ENCODE peak calls at places on chromosome 19, in five cellular contexts. L is fibroblast of lung, N is endodermal cell, K is nephron progenitor cell, C is endothelial cell. J is an unnamed sample.

GRCh38 chr19:17353386-17353785 is 16.0 kb downstream of the GTPBP3 start:
- DNase-seq in K (no peak), C (no peak), N (no peak), L (no peak), J (no peak)

GRCh38 chr19:51959791-51960190 is 26.8 kb downstream of the ZNF350 start:
- DNase-seq in N (no peak), C (no peak), L (no peak), K (no peak), J (no peak)

GRCh38 chr19:50377051-50377441 is 789 bp downstream of the NR1H2 start:
- DNase-seq in K (peak; percentile 66), N (peak; percentile 90), C (no peak), L (no peak), J (no peak)

GRCh38 chr19:18167975-18168645 is 5.5 kb upstream of the IFI30 start:
- DNase-seq in N (peak; percentile 84), L (no peak), C (peak; percentile 68), K (peak; percentile 68), J (no peak)

GRCh38 chr19:38718747-38719543 is 25.3 kb downstream of the CAPN12 start:
- DNase-seq in N (peak; percentile 86), L (peak; percentile 76), C (no peak), K (no peak), J (no peak)

GRCh38 chr19:355134-355533 is 10.5 kb upstream of the MIER2 start:
- DNase-seq in K (no peak), C (no peak), N (peak; percentile 34), L (no peak), J (no peak)

GRCh38 chr19:48569814-48570213 is 17.8 kb downstream of the SULT2B1 start:
- DNase-seq in L (peak; percentile 65), K (no peak), C (no peak), N (no peak), J (no peak)

GRCh38 chr19:37999309-38000213 is 92.6 kb downstream of the SIPA1L3 start:
- DNase-seq in L (peak; percentile 100), C (no peak), N (no peak), K (peak; percentile 23), J (no peak)

GRCh38 chr19:28655054-28655453 is 557.9 kb downstream of the UQCRFS1 start:
- DNase-seq in N (no peak), L (no peak), C (no peak), K (no peak), J (no peak)

GRCh38 chr19:10820173-10820572 is 15.8 kb downstream of the TMED1 start:
- DNase-seq in K (no peak), L (no peak), N (peak; percentile 63), C (no peak), J (no peak)

DNA sequence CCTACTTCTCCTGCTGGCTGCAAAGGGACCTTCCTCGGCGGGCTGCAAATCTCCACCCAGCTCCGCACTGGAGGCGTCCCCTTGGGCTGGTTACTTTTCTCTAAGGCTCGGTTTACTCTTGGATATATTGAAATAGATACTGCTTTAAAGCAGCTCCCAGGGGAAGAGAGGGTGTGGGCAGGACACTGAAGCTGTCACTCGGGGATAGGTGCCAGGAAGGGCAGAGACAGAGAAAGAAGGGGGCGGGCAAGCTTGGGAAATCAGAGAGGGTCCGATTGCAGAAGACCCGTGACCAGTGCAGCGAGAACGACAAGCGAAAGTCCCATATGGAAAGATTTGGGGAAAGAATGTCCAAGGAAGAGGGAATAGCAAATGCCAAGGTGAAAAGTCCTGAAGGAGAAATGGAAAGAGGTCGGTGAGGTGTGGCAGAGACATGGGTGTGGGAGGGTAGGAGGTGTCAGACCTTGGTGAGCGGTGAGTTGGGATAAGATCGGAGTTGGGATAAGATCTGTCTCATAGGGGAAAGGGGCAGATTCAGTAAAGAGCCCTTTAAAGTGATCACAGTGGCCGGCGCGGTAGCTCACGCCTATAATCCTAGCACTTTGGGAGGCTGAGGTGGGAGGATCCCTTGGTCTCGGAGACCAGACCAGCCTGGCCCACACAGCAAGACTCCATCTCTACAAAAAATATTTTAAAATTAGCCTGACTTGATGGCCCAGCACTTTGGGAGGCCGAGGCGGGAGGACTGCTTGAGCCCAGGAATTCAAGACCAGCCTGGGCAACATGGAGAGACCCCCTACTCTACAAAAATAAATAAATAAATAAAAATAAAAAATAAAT is 618 bp downstream of the THSD8 start:
- DNase-seq in C (no peak), N (no peak), K (no peak), L (no peak), J (no peak)
- TF ChIP-seq CTCF in C (no peak), N (no peak), K (no peak), L (no peak), J (no peak)

GRCh38 chr19:2624537-2625091 is 77.9 kb downstream of the GNG7 start:
- DNase-seq in C (no peak), L (no peak), N (peak; percentile 91), K (peak; percentile 50), J (no peak)
- TF ChIP-seq CTCF in C (no peak), L (no peak), N (peak; percentile 61), K (no peak), J (peak; percentile 26)

GRCh38 chr19:43229315-43229714 is 23.9 kb upstream of the PSG4 start:
- DNase-seq in L (peak; percentile 11), C (no peak), N (no peak), K (no peak), J (no peak)
- TF ChIP-seq CTCF in L (no peak), C (no peak), N (no peak), K (no peak), J (no peak)

GRCh38 chr19:45691516-45692186 is at the start of gene SNRPD2:
- DNase-seq in N (peak; percentile 98), K (peak; percentile 94), L (peak; percentile 92), C (peak; percentile 93), J (peak; percentile 89)
- TF ChIP-seq CTCF in N (peak; percentile 14), K (no peak), L (no peak), C (peak; percentile 40), J (no peak)

DNA sequence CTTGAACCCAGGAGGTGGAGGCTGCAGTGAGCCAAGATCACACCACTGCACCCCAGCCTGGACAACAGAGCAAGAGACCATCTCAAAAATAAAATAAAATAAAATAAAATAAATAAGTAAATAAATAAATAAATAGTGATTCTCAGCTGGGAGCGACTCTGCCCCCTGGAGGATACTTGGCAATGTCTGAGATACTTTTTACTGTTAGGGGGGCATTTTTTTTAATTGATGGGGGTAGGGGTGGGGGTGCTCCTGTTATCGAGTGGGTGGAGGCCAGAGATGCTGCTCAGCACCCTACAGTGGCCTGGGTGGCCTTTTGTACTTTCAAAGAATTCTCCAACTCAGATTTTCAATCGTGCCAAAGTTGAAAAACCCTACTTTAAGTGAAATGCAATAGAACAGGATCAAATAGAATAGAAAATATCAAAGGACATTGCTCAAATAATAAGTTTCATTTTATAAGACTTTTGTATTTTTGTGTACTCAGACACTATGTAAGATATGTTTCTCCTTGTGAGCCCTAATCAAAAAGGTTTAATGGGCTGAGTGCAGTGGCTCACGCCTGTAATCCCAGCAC is 7.1 kb upstream of the CLPP start:
- DNase-seq in N (no peak), K (no peak), C (no peak), L (no peak), J (no peak)
- TF ChIP-seq CTCF in N (peak; percentile 62), K (no peak), C (peak; percentile 42), L (peak; percentile 60), J (peak; percentile 35)

GRCh38 chr19:16295071-16295470 is 29.6 kb upstream of the KLF2 start:
- DNase-seq in L (peak; percentile 55), C (no peak), N (no peak), K (no peak), J (no peak)

GRCh38 chr19:16288544-16288943 is 36.1 kb upstream of the KLF2 start:
- DNase-seq in L (peak; percentile 28), K (no peak), N (no peak), C (no peak), J (no peak)

GRCh38 chr19:16293133-16294085 is 31.2 kb upstream of the KLF2 start:
- DNase-seq in N (no peak), L (peak; percentile 96), K (peak; percentile 19), C (no peak), J (no peak)

GRCh38 chr19:16289594-16289993 is 35.0 kb upstream of the KLF2 start:
- DNase-seq in N (no peak), C (no peak), K (no peak), L (no peak), J (no peak)

DNA sequence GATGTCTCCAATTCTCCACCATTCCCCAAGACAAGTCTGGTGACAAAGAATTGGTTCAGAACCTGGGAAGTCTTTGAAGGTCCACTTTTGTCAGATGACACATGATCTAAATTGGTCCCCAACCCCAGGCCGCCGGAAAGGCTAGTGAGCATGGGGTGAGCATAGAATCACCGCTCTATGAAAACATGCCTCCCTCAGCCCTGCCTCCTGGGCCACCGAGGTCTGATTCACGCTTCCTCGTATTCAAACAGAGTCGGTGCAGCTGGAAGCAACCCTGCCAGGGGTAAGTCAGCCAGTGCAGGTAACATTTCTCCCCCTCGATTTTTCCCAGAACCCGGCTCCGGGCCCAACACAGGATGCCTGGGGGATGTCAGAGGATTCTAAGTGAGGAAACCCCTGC is 33.9 kb upstream of the KLF2 start:
- DNase-seq in C (no peak), K (no peak), L (no peak), N (no peak), J (no peak)
- TF ChIP-seq CTCF in C (no peak), K (no peak), L (no peak), N (no peak), J (no peak)

GRCh38 chr19:7928741-7929701 is 3.1 kb upstream of the CTXN1 start:
- DNase-seq in L (peak; percentile 84), C (peak; percentile 79), K (peak; percentile 72), N (peak; percentile 92), J (no peak)
- TF ChIP-seq CTCF in L (peak; percentile 38), C (peak; percentile 60), K (peak; percentile 51), N (peak; percentile 74), J (peak; percentile 40)

GRCh38 chr19:4620675-4621074 is 18.6 kb upstream of the TNFAIP8L1 start:
- DNase-seq in N (no peak), K (no peak), L (no peak), C (no peak), J (no peak)

GRCh38 chr19:4624733-4625362 is 14.5 kb upstream of the TNFAIP8L1 start:
- DNase-seq in N (peak; percentile 88), L (no peak), C (no peak), K (peak; percentile 30), J (no peak)

GRCh38 chr19:4624301-4624700 is 15.0 kb upstream of the TNFAIP8L1 start:
- DNase-seq in N (no peak), K (no peak), L (no peak), C (no peak), J (no peak)

GRCh38 chr19:4619668-4620294 is 19.5 kb upstream of the TNFAIP8L1 start:
- DNase-seq in N (no peak), L (no peak), K (no peak), C (no peak), J (no peak)

DNA sequence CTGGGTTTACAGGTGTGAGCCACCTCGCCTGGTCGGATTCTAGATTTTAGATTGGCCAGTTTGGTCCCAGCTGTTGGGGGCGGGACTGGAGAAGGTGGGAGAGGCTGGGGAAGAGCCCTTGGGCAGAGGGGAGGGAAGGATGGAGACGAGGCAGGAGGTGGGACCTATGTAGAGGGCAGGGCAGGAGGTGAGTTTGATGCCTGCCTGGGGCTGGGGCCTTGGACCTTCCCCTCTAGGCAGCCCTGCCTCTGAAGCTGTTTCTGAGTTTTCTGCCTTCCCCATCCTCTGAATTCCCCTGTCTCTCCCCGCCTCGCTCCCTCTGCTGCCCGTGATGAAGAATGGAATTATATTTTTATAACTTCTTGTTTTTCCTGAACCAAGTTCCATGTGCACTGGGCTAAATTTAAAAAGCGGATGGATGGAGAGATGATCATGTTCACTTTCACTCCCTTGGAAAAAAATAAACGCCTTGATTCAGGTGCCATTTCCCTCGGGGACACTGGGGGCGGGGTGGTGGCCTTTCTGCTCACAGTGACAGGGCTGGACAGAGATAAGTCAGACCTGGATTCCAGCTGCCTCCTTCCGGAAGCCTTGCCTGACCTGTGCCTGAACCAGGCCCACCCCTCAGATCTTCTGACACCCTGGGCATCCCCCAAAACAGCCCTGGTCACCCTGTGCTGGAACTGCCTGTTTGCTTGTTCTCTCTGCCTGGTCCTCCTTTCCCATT is 16.5 kb upstream of the TNFAIP8L1 start:
- DNase-seq in K (peak; percentile 38), L (no peak), N (peak; percentile 80), C (no peak), J (no peak)
- TF ChIP-seq CTCF in K (no peak), L (peak; percentile 14), N (peak; percentile 47), C (no peak), J (peak; percentile 38)